ENCODE peak calls at places on chromosomes 6 and 20, in four cellular contexts. One of them, this sample, is unnamed.

GRCh38 chr6:72623808-72624207 is 1.9 kb downstream of the KCNQ5 start:
- DNase-seq in dorsolateral prefrontal cortex: no peak
- DNase-seq in skeletal muscle cell: no peak
- DNase-seq in CD8-positive, alpha-beta memory T cell: no peak
- DNase-seq in this sample: no peak

GRCh38 chr6:33577718-33578117 is 2.4 kb downstream of the BAK1 start:
- DNase-seq in dorsolateral prefrontal cortex: no peak
- DNase-seq in CD8-positive, alpha-beta memory T cell: no peak
- DNase-seq in skeletal muscle cell: no peak
- DNase-seq in this sample: no peak

GRCh38 chr6:56804996-56805395 is 149.9 kb upstream of the BEND6 start:
- DNase-seq in dorsolateral prefrontal cortex: no peak
- DNase-seq in skeletal muscle cell: no peak
- DNase-seq in CD8-positive, alpha-beta memory T cell: no peak
- DNase-seq in this sample: no peak

GRCh38 chr20:16243470-16243869 is 329.8 kb downstream of the KIF16B start:
- DNase-seq in skeletal muscle cell: no peak
- DNase-seq in CD8-positive, alpha-beta memory T cell: no peak
- DNase-seq in dorsolateral prefrontal cortex: no peak
- DNase-seq in this sample: no peak

GRCh38 chr20:54056762-54057639 is 13.4 kb downstream of the BCAS1 start:
- DNase-seq in dorsolateral prefrontal cortex: no peak
- DNase-seq in skeletal muscle cell: no peak
- DNase-seq in CD8-positive, alpha-beta memory T cell: no peak
- DNase-seq in this sample: no peak

GRCh38 chr6:127343753-127344659 is 597 bp upstream of the ECHDC1 start:
- DNase-seq in dorsolateral prefrontal cortex: no peak
- DNase-seq in skeletal muscle cell: peak; percentile 14
- DNase-seq in CD8-positive, alpha-beta memory T cell: no peak
- DNase-seq in this sample: peak; percentile 10

GRCh38 chr6:72621243-72622093 is at the start of gene KCNQ5:
- DNase-seq in dorsolateral prefrontal cortex: peak; percentile 56
- DNase-seq in CD8-positive, alpha-beta memory T cell: peak; percentile 49
- DNase-seq in skeletal muscle cell: no peak
- DNase-seq in this sample: no peak

GRCh38 chr6:109793015-109793414 is 101.9 kb downstream of the FIG4 start:
- DNase-seq in skeletal muscle cell: no peak
- DNase-seq in dorsolateral prefrontal cortex: no peak
- DNase-seq in CD8-positive, alpha-beta memory T cell: no peak
- DNase-seq in this sample: no peak

GRCh38 chr6:164303092-164304007 is 888.8 kb downstream of the QKI start:
- DNase-seq in CD8-positive, alpha-beta memory T cell: no peak
- DNase-seq in dorsolateral prefrontal cortex: no peak
- DNase-seq in skeletal muscle cell: peak; percentile 86
- DNase-seq in this sample: no peak

GRCh38 chr6:112464901-112465661 is 118.0 kb downstream of the RFPL4B start:
- DNase-seq in dorsolateral prefrontal cortex: no peak
- DNase-seq in CD8-positive, alpha-beta memory T cell: no peak
- DNase-seq in skeletal muscle cell: no peak
- DNase-seq in this sample: no peak

GRCh38 chr6:166815629-166816028 is 140.7 kb downstream of the RNASET2 start:
- DNase-seq in dorsolateral prefrontal cortex: no peak
- DNase-seq in skeletal muscle cell: no peak
- DNase-seq in CD8-positive, alpha-beta memory T cell: no peak
- DNase-seq in this sample: no peak

GRCh38 chr6:130161627-130162404 is 60.9 kb downstream of the SAMD3 start:
- DNase-seq in CD8-positive, alpha-beta memory T cell: no peak
- DNase-seq in skeletal muscle cell: no peak
- DNase-seq in dorsolateral prefrontal cortex: no peak
- DNase-seq in this sample: no peak

GRCh38 chr20:25048519-25048952 is 9.4 kb downstream of the ACSS1 start:
- DNase-seq in dorsolateral prefrontal cortex: peak; percentile 37
- DNase-seq in CD8-positive, alpha-beta memory T cell: peak; percentile 13
- DNase-seq in skeletal muscle cell: no peak
- DNase-seq in this sample: no peak

GRCh38 chr6:129022011-129022553 is 139.1 kb downstream of the LAMA2 start:
- DNase-seq in dorsolateral prefrontal cortex: no peak
- DNase-seq in CD8-positive, alpha-beta memory T cell: no peak
- DNase-seq in skeletal muscle cell: no peak
- DNase-seq in this sample: no peak

GRCh38 chr20:6611911-6612614 is 155.4 kb upstream of the BMP2 start:
- DNase-seq in skeletal muscle cell: no peak
- DNase-seq in dorsolateral prefrontal cortex: no peak
- DNase-seq in CD8-positive, alpha-beta memory T cell: no peak
- DNase-seq in this sample: no peak

GRCh38 chr6:161507375-161507774 is 233.5 kb upstream of the AGPAT4 start:
- DNase-seq in CD8-positive, alpha-beta memory T cell: no peak
- DNase-seq in dorsolateral prefrontal cortex: no peak
- DNase-seq in skeletal muscle cell: no peak
- DNase-seq in this sample: no peak

GRCh38 chr20:16580127-16580526 is 6.9 kb upstream of the KIF16B start:
- DNase-seq in skeletal muscle cell: peak; percentile 59
- DNase-seq in CD8-positive, alpha-beta memory T cell: no peak
- DNase-seq in dorsolateral prefrontal cortex: no peak
- DNase-seq in this sample: no peak

GRCh38 chr6:102759415-102759814 is 1365.9 kb downstream of the GRIK2 start:
- DNase-seq in dorsolateral prefrontal cortex: no peak
- DNase-seq in CD8-positive, alpha-beta memory T cell: no peak
- DNase-seq in skeletal muscle cell: no peak
- DNase-seq in this sample: no peak

GRCh38 chr6:130937942-130938604 is 110.9 kb downstream of the SMLR1 start:
- DNase-seq in CD8-positive, alpha-beta memory T cell: no peak
- DNase-seq in skeletal muscle cell: no peak
- DNase-seq in dorsolateral prefrontal cortex: no peak
- DNase-seq in this sample: no peak

GRCh38 chr6:5202206-5202605 is 58.5 kb downstream of the LYRM4 start:
- DNase-seq in CD8-positive, alpha-beta memory T cell: no peak
- DNase-seq in dorsolateral prefrontal cortex: no peak
- DNase-seq in skeletal muscle cell: no peak
- DNase-seq in this sample: no peak

GRCh38 chr6:67608099-67608749 is 1026.9 kb upstream of the ADGRB3 start:
- DNase-seq in CD8-positive, alpha-beta memory T cell: no peak
- DNase-seq in dorsolateral prefrontal cortex: no peak
- DNase-seq in skeletal muscle cell: no peak
- DNase-seq in this sample: no peak

GRCh38 chr20:750801-751200 is 17.5 kb downstream of the SLC52A3 start:
- DNase-seq in skeletal muscle cell: no peak
- DNase-seq in CD8-positive, alpha-beta memory T cell: no peak
- DNase-seq in dorsolateral prefrontal cortex: no peak
- DNase-seq in this sample: no peak

GRCh38 chr6:108464506-108465084 is 96.1 kb upstream of the FOXO3 start:
- DNase-seq in skeletal muscle cell: no peak
- DNase-seq in dorsolateral prefrontal cortex: no peak
- DNase-seq in CD8-positive, alpha-beta memory T cell: no peak
- DNase-seq in this sample: no peak

GRCh38 chr6:68634503-68635411 is at the start of gene ADGRB3:
- DNase-seq in CD8-positive, alpha-beta memory T cell: peak; percentile 54
- DNase-seq in skeletal muscle cell: peak; percentile 62
- DNase-seq in dorsolateral prefrontal cortex: peak; percentile 94
- DNase-seq in this sample: peak; percentile 37

GRCh38 chr6:18415671-18416340 is 28.7 kb downstream of the RNF144B start:
- DNase-seq in skeletal muscle cell: no peak
- DNase-seq in CD8-positive, alpha-beta memory T cell: no peak
- DNase-seq in dorsolateral prefrontal cortex: no peak
- DNase-seq in this sample: no peak

GRCh38 chr6:42403415-42403814 is 48.3 kb downstream of the TRERF1 start:
- DNase-seq in dorsolateral prefrontal cortex: no peak
- DNase-seq in skeletal muscle cell: no peak
- DNase-seq in CD8-positive, alpha-beta memory T cell: no peak
- DNase-seq in this sample: no peak

GRCh38 chr6:74671558-74672025 is 534.3 kb downstream of the COL12A1 start:
- DNase-seq in skeletal muscle cell: peak; percentile 96
- DNase-seq in CD8-positive, alpha-beta memory T cell: no peak
- DNase-seq in dorsolateral prefrontal cortex: no peak
- DNase-seq in this sample: no peak

GRCh38 chr20:32532246-32532645 is 52.9 kb downstream of the NOL4L start:
- DNase-seq in CD8-positive, alpha-beta memory T cell: no peak
- DNase-seq in dorsolateral prefrontal cortex: no peak
- DNase-seq in skeletal muscle cell: no peak
- DNase-seq in this sample: no peak

GRCh38 chr6:35920793-35921732 is at the start of gene SRPK1:
- DNase-seq in skeletal muscle cell: peak; percentile 30
- DNase-seq in dorsolateral prefrontal cortex: peak; percentile 90
- DNase-seq in CD8-positive, alpha-beta memory T cell: peak; percentile 88
- DNase-seq in this sample: peak; percentile 77

GRCh38 chr6:69936674-69937363 is 70.5 kb downstream of the COL19A1 start:
- DNase-seq in CD8-positive, alpha-beta memory T cell: no peak
- DNase-seq in dorsolateral prefrontal cortex: no peak
- DNase-seq in skeletal muscle cell: peak; percentile 42
- DNase-seq in this sample: no peak

GRCh38 chr6:12119085-12119588 is 107.0 kb downstream of the HIVEP1 start:
- DNase-seq in CD8-positive, alpha-beta memory T cell: peak; percentile 62
- DNase-seq in dorsolateral prefrontal cortex: no peak
- DNase-seq in skeletal muscle cell: no peak
- DNase-seq in this sample: peak; percentile 92
- H3K4me3 ChIP-seq in CD8-positive, alpha-beta memory T cell: no peak overlapping the region
- H3K4me3 ChIP-seq in dorsolateral prefrontal cortex: no peak overlapping the region
- H3K4me3 ChIP-seq in skeletal muscle cell: no peak overlapping the region
- H3K4me3 ChIP-seq in this sample: no peak overlapping the region

GRCh38 chr20:58669287-58670006 is 18.4 kb downstream of the STX16 start:
- DNase-seq in skeletal muscle cell: no peak
- DNase-seq in CD8-positive, alpha-beta memory T cell: no peak
- DNase-seq in dorsolateral prefrontal cortex: no peak
- DNase-seq in this sample: no peak
- H3K4me3 ChIP-seq in skeletal muscle cell: no peak overlapping the region
- H3K4me3 ChIP-seq in CD8-positive, alpha-beta memory T cell: no peak overlapping the region
- H3K4me3 ChIP-seq in dorsolateral prefrontal cortex: no peak overlapping the region
- H3K4me3 ChIP-seq in this sample: no peak overlapping the region

GRCh38 chr6:10415593-10416480 is 963 bp upstream of the TFAP2A start:
- DNase-seq in dorsolateral prefrontal cortex: no peak
- DNase-seq in skeletal muscle cell: no peak
- DNase-seq in CD8-positive, alpha-beta memory T cell: no peak
- DNase-seq in this sample: no peak

GRCh38 chr6:10417681-10418104 is 2.8 kb upstream of the TFAP2A start:
- DNase-seq in CD8-positive, alpha-beta memory T cell: no peak
- DNase-seq in skeletal muscle cell: no peak
- DNase-seq in dorsolateral prefrontal cortex: no peak
- DNase-seq in this sample: no peak

GRCh38 chr6:10418361-10418861 is 3.5 kb upstream of the TFAP2A start:
- DNase-seq in CD8-positive, alpha-beta memory T cell: no peak
- DNase-seq in dorsolateral prefrontal cortex: no peak
- DNase-seq in skeletal muscle cell: no peak
- DNase-seq in this sample: no peak

GRCh38 chr6:10416516-10416862 is 1.6 kb upstream of the TFAP2A start:
- DNase-seq in CD8-positive, alpha-beta memory T cell: no peak
- DNase-seq in skeletal muscle cell: no peak
- DNase-seq in dorsolateral prefrontal cortex: no peak
- DNase-seq in this sample: no peak

GRCh38 chr6:10416863-10417641 is 2.2 kb upstream of the TFAP2A start:
- DNase-seq in skeletal muscle cell: no peak
- DNase-seq in CD8-positive, alpha-beta memory T cell: no peak
- DNase-seq in dorsolateral prefrontal cortex: no peak
- DNase-seq in this sample: no peak
- H3K4me3 ChIP-seq in skeletal muscle cell: no peak overlapping the region
- H3K4me3 ChIP-seq in CD8-positive, alpha-beta memory T cell: no peak overlapping the region
- H3K4me3 ChIP-seq in dorsolateral prefrontal cortex: no peak overlapping the region
- H3K4me3 ChIP-seq in this sample: no peak overlapping the region

GRCh38 chr6:122797537-122797936 is 8.5 kb downstream of the SMPDL3A start:
- DNase-seq in dorsolateral prefrontal cortex: no peak
- DNase-seq in CD8-positive, alpha-beta memory T cell: no peak
- DNase-seq in skeletal muscle cell: no peak
- DNase-seq in this sample: no peak
- H3K4me3 ChIP-seq in dorsolateral prefrontal cortex: no peak overlapping the region
- H3K4me3 ChIP-seq in CD8-positive, alpha-beta memory T cell: no peak overlapping the region
- H3K4me3 ChIP-seq in skeletal muscle cell: no peak overlapping the region
- H3K4me3 ChIP-seq in this sample: no peak overlapping the region

GRCh38 chr6:140897349-140897748 is 1235.4 kb upstream of the GJE1 start:
- DNase-seq in CD8-positive, alpha-beta memory T cell: no peak
- DNase-seq in skeletal muscle cell: no peak
- DNase-seq in dorsolateral prefrontal cortex: no peak
- DNase-seq in this sample: no peak

GRCh38 chr6:140893432-140893831 is 1239.3 kb upstream of the GJE1 start:
- DNase-seq in skeletal muscle cell: no peak
- DNase-seq in CD8-positive, alpha-beta memory T cell: no peak
- DNase-seq in dorsolateral prefrontal cortex: no peak
- DNase-seq in this sample: no peak

DNA sequence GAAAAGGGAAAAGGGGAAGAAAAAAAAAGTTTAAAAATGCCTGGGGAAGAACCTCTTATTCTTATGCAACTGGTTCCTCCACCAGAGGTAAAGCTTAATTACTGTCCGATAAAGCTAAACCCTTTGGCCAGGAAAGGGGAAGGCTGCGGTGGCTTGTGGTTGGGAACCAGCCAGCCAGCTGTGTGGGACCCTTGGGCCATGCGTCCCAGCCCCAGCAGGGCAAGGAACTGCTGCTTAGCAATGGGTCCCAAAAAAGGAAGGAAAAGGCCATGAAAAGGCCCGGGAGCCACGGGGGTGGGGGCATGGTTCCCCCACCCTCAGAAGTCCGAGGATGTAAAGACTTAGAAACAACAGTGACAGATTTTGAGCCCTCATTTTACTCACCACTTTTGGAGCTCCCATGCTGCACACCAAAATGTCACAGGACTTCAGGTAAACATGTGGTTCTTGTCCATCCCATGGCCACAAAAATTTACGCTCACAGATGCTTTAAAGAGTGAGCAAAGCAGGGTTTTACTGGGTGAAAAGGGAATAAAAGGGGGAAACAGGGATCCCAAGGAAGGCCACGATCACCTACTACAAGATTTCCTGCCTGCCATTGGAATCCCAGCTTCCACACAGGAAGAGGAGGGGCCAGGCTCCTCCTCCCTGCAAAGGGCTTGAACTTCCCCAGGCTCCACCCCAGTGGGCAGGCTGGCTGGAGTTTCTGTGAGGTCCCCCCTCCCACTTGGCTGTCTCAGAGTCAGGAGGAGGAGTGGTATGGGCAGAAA is 1234.7 kb upstream of the GJE1 start:
- DNase-seq in CD8-positive, alpha-beta memory T cell: no peak
- DNase-seq in skeletal muscle cell: no peak
- DNase-seq in dorsolateral prefrontal cortex: no peak
- DNase-seq in this sample: no peak
- H3K4me3 ChIP-seq in CD8-positive, alpha-beta memory T cell: no peak overlapping the region
- H3K4me3 ChIP-seq in skeletal muscle cell: no peak overlapping the region
- H3K4me3 ChIP-seq in dorsolateral prefrontal cortex: no peak overlapping the region
- H3K4me3 ChIP-seq in this sample: no peak overlapping the region

GRCh38 chr6:138569970-138570715 is 70.8 kb upstream of the NHSL1 start:
- DNase-seq in skeletal muscle cell: no peak
- DNase-seq in dorsolateral prefrontal cortex: no peak
- DNase-seq in CD8-positive, alpha-beta memory T cell: no peak
- DNase-seq in this sample: no peak
- H3K4me3 ChIP-seq in skeletal muscle cell: no peak overlapping the region
- H3K4me3 ChIP-seq in dorsolateral prefrontal cortex: no peak overlapping the region
- H3K4me3 ChIP-seq in CD8-positive, alpha-beta memory T cell: no peak overlapping the region
- H3K4me3 ChIP-seq in this sample: no peak overlapping the region

This sample was measured in CD4-positive, alpha-beta memory T cell.